ENCODE peak calls at places on chromosomes 11 and 22, in six cellular contexts. Q is HT1080, B is substantia nigra, V is progenitor cell of endocrine pancreas, I is NCI-H1092, U is myocyte. J is an unnamed sample.

GRCh38 chr11:69892986-69893555 is 73.9 kb upstream of the FGF3 start:
- DNase-seq in I (no peak), Q (no peak), B (no peak), U (no peak), V (no peak), J (no peak)

GRCh38 chr11:111635706-111636045 is 33.4 kb downstream of the SIK2 start:
- DNase-seq in I (peak), V (no peak), Q (peak), B (peak), U (peak), J (no peak)

GRCh38 chr22:50189849-50190181 is 4.1 kb downstream of the TRABD start:
- DNase-seq in V (no peak), U (peak), I (no peak), B (no peak), Q (no peak), J (no peak)

GRCh38 chr11:88535916-88536547 is 198.5 kb upstream of the CTSC start:
- DNase-seq in Q (peak), I (no peak), V (no peak), B (no peak), U (peak), J (no peak)

GRCh38 chr11:77136074-77136473 is 8.0 kb downstream of the MYO7A start:
- DNase-seq in B (no peak), V (no peak), I (no peak), U (no peak), Q (peak), J (no peak)

GRCh38 chr11:26715133-26715532 is 6.7 kb downstream of the SLC5A12 start:
- DNase-seq in Q (no peak), U (no peak), I (no peak), B (no peak), V (no peak), J (no peak)

GRCh38 chr22:41405588-41405987 is 23.8 kb downstream of the TEF start:
- DNase-seq in V (no peak), I (no peak), U (no peak), Q (no peak), B (no peak), J (no peak)

GRCh38 chr11:235180-235997 is 753 bp downstream of the SIRT3 start:
- DNase-seq in I (no peak), U (no peak), B (no peak), Q (no peak), V (no peak), J (no peak)

GRCh38 chr11:124086447-124086846 is 28.8 kb upstream of the VWA5A start:
- DNase-seq in V (no peak), Q (no peak), U (no peak), I (peak), B (peak), J (peak)

GRCh38 chr11:44333271-44334218 is 23.6 kb upstream of the ALX4 start:
- DNase-seq in U (no peak), I (no peak), V (no peak), B (no peak), Q (peak), J (no peak)

GRCh38 chr11:125514336-125515101 is 18.5 kb upstream of the FEZ1 start:
- DNase-seq in V (no peak), U (no peak), B (no peak), I (no peak), Q (peak), J (no peak)

GRCh38 chr11:10807629-10808552 is 835 bp downstream of the EIF4G2 start:
- DNase-seq in B (peak), I (peak), V (peak), U (peak), Q (peak), J (peak)

GRCh38 chr22:26756675-26757293 is 99.4 kb downstream of the MIAT start:
- DNase-seq in V (peak), Q (peak), I (peak), U (peak), B (peak), J (peak)

GRCh38 chr11:69487391-69487790 is 5.9 kb downstream of the LINC01488 start:
- DNase-seq in I (no peak), V (no peak), Q (no peak), B (no peak), U (no peak), J (no peak)

GRCh38 chr22:28942801-28943500 is 59.6 kb downstream of the ZNRF3 start:
- DNase-seq in I (no peak), U (peak), B (no peak), V (no peak), Q (no peak), J (peak)